ENCODE peak calls at places on chromosome 19, in four cellular contexts. U, W, Z and N are unnamed samples.

GRCh38 chr19:53989600-53990533 is 1.6 kb upstream of the CACNG6 start:
- DNase-seq in U (no peak), W (no peak), Z (no peak), N (peak)

GRCh38 chr19:32718286-32718685 is 1.3 kb upstream of the TDRD12 start:
- DNase-seq in U (no peak), W (no peak), Z (no peak), N (no peak)

GRCh38 chr19:49502866-49503581 is 6.8 kb downstream of the RPS11 start:
- DNase-seq in U (peak), W (no peak), Z (peak), N (peak)

GRCh38 chr19:13865243-13865577 is 11.7 kb upstream of the NANOS3 start:
- DNase-seq in U (no peak), W (no peak), Z (no peak), N (no peak)

GRCh38 chr19:2049741-2050348 is 1.2 kb downstream of the MKNK2 start:
- DNase-seq in U (peak), W (peak), Z (no peak), N (peak)

GRCh38 chr19:43651758-43652545 is 12.3 kb upstream of the CADM4 start:
- DNase-seq in U (no peak), W (no peak), Z (no peak), N (peak)

GRCh38 chr19:29810504-29810871 is 1.3 kb upstream of the CCNE1 start:
- DNase-seq in U (no peak), W (no peak), Z (no peak), N (no peak)

GRCh38 chr19:44648536-44649370 is 5.0 kb downstream of the PVR start:
- DNase-seq in U (no peak), W (no peak), Z (peak), N (peak)

GRCh38 chr19:37977992-37978391 is 71.0 kb downstream of the SIPA1L3 start:
- DNase-seq in U (no peak), W (no peak), Z (peak), N (peak)

GRCh38 chr19:37983916-37984315 is 76.9 kb downstream of the SIPA1L3 start:
- DNase-seq in U (no peak), W (no peak), Z (no peak), N (no peak)

GRCh38 chr19:42280761-42281174 is 11.7 kb downstream of the CIC start:
- DNase-seq in U (no peak), W (no peak), Z (no peak), N (no peak)

GRCh38 chr19:49463960-49464740 is 9.9 kb upstream of the FLT3LG start:
- DNase-seq in U (no peak), W (no peak), Z (no peak), N (no peak)

GRCh38 chr19:56567274-56568120 is at the start of gene ZNF470:
- DNase-seq in U (peak), W (peak), Z (peak), N (peak)

GRCh38 chr19:49858591-49858985 is 7.6 kb downstream of the PTOV1 start:
- DNase-seq in U (no peak), W (no peak), Z (no peak), N (no peak)

GRCh38 chr19:16379521-16380313 is 55.1 kb downstream of the KLF2 start:
- DNase-seq in U (no peak), W (no peak), Z (no peak), N (no peak)

GRCh38 chr19:19578241-19578640 is 40.2 kb downstream of the CILP2 start:
- DNase-seq in U (no peak), W (no peak), Z (no peak), N (no peak)

GRCh38 chr19:19662866-19663291 is 597 bp downstream of the ATP13A1 start:
- DNase-seq in U (no peak), W (no peak), Z (no peak), N (no peak)

GRCh38 chr19:21321996-21322395 is 7.2 kb downstream of the ZNF708 start:
- DNase-seq in U (no peak), W (no peak), Z (no peak), N (no peak)